ENCODE peak calls at places on chromosomes 13 and 19, in five cellular contexts. Z is neuronal stem cell, Y is H9, J is mesenchymal stem cell, P is H1. L is an unnamed sample.

GRCh38 chr13:77979721-77980377 is 61.2 kb upstream of the EDNRB start:
- DNase-seq in Z (no peak), Y (no peak), J (no peak), P (no peak), L (no peak)

GRCh38 chr13:60617863-60618733 is 221.1 kb downstream of the TDRD3 start:
- DNase-seq in Z (no peak), Y (peak), J (peak), P (peak), L (no peak)

GRCh38 chr13:37602743-37603381 is 4.3 kb upstream of the POSTN start:
- DNase-seq in Z (no peak), Y (no peak), J (peak), P (no peak), L (no peak)

GRCh38 chr19:944663-945241 is 18.9 kb downstream of the ARID3A start:
- DNase-seq in Z (no peak), Y (no peak), J (no peak), P (no peak), L (no peak)

GRCh38 chr19:3516675-3517207 is 10.6 kb downstream of the FZR1 start:
- DNase-seq in Z (no peak), Y (no peak), J (no peak), P (no peak), L (no peak)

GRCh38 chr19:572140-572890 is at the start of gene BSG:
- DNase-seq in Z (peak), Y (peak), J (peak), P (peak), L (peak)

GRCh38 chr19:11693505-11694499 is 44.9 kb downstream of the ZNF823 start:
- DNase-seq in Z (no peak), Y (peak), J (peak), P (peak), L (peak)

GRCh38 chr19:7177926-7178325 is 108.4 kb downstream of the ZNF557 start:
- DNase-seq in Z (no peak), Y (no peak), J (no peak), P (no peak), L (no peak)

GRCh38 chr13:98664047-98664446 is 87.1 kb upstream of the STK24 start:
- DNase-seq in Z (no peak), Y (no peak), J (peak), P (no peak), L (peak)

GRCh38 chr19:35755550-35756371 is 1.1 kb downstream of the HSPB6 start:
- DNase-seq in Z (no peak), Y (peak), J (peak), P (no peak), L (peak)

DNA sequence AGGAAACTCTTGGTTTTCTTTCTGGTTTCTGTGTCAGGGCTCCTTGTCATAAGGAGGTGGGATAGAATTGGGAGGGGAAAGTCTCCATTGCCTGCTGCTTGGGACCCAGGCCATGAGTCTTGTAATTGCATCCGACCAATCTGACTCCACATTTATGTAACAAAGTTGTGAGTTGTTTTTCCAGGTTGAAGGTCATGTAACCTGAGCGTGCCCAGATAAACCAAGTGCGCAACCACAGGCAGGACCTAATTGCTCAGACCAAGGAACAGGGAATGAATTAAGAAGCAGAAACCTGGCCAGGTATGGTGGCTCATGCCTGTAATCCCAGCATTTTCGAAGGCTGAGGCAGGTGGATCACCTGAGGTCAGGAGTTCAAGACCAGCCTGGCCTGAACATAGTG is 17.8 kb downstream of the RASL11A start:
- DNase-seq in Z (no peak), Y (peak), J (no peak), P (no peak), L (no peak)
- H2BK12ac ChIP-seq in Z (no peak), Y (no peak), J (no peak), P (no peak), L (no peak)

GRCh38 chr13:45784755-45785675 is 66.5 kb downstream of the SIAH3 start:
- DNase-seq in Z (no peak), Y (no peak), J (no peak), P (no peak), L (no peak)

GRCh38 chr13:45781553-45782326 is 69.8 kb downstream of the SIAH3 start:
- DNase-seq in Z (no peak), Y (no peak), J (no peak), P (no peak), L (no peak)

GRCh38 chr13:45786293-45786920 is 65.1 kb downstream of the SIAH3 start:
- DNase-seq in Z (no peak), Y (no peak), J (no peak), P (no peak), L (peak)

GRCh38 chr13:45782327-45783045 is 69.1 kb downstream of the SIAH3 start:
- DNase-seq in Z (no peak), Y (no peak), J (no peak), P (no peak), L (no peak)

GRCh38 chr13:45783346-45784043 is 68.1 kb downstream of the SIAH3 start:
- DNase-seq in Z (no peak), Y (no peak), J (no peak), P (no peak), L (no peak)
- H2BK12ac ChIP-seq in Z (peak), Y (no peak), J (no peak), P (no peak), L (no peak)

GRCh38 chr19:8180018-8180417 is 29.2 kb upstream of the CERS4 start:
- DNase-seq in Z (no peak), Y (no peak), J (no peak), P (no peak), L (no peak)
- H2BK12ac ChIP-seq in Z (no peak), Y (no peak), J (no peak), P (no peak), L (no peak)

GRCh38 chr19:38190793-38191192 is 33.2 kb downstream of the DPF1 start:
- DNase-seq in Z (no peak), Y (no peak), J (no peak), P (no peak), L (no peak)
- H2BK12ac ChIP-seq in Z (no peak), Y (no peak), J (no peak), P (no peak), L (no peak)

GRCh38 chr13:89169951-89170350 is 1498.8 kb downstream of the SLITRK5 start:
- DNase-seq in Z (no peak), Y (no peak), J (no peak), P (no peak), L (no peak)
- H2BK12ac ChIP-seq in Z (no peak), Y (no peak), J (no peak), P (no peak), L (no peak)

DNA sequence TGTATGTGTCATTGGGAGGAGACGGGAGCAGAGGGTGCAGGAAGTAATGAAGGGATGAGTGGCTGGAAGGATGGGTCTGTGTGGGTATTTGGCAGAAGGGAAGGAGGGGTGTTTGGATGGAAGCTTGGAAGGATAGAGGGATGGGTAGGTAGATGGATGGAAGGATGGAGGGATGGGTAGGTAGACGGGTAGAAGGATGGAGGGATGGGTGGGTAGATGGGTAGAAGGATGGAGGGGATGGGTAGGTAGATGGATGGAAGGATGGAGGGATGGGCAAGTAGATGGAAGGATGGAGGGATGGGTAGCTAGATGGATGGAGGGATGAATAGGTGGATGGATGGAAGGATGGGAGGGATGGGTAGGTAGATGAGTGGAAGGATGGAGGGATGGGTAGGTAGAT is 41.7 kb upstream of the EHD2 start:
- DNase-seq in Z (no peak), Y (no peak), J (no peak), P (no peak), L (no peak)
- H2BK12ac ChIP-seq in Z (no peak), Y (no peak), J (no peak), P (no peak), L (no peak)

GRCh38 chr19:55602104-55603001 is 2.3 kb downstream of the ZNF524 start:
- DNase-seq in Z (no peak), Y (no peak), J (no peak), P (peak), L (no peak)
- H2BK12ac ChIP-seq in Z (peak), Y (no peak), J (no peak), P (peak), L (peak)

GRCh38 chr19:29965529-29965928 is 23.5 kb downstream of the URI1 start:
- DNase-seq in Z (no peak), Y (no peak), J (peak), P (no peak), L (no peak)
- H2BK12ac ChIP-seq in Z (no peak), Y (no peak), J (no peak), P (no peak), L (no peak)